ENCODE peak calls at places on chromosomes 16 and 17, in six cellular contexts. P is LoVo; A is A549; D is fibroblast of mammary gland; U is ecto neural progenitor cell; K is stimulated activated CD4-positive, alpha-beta T cell treated with anti-CD3 and anti-CD28 coated beads, Interleukin-4, amount 100 ng/mL, for 1 hour. Y is an unnamed sample.

GRCh38 chr17:35901776-35902175 is 21.6 kb upstream of the CCL5 start:
- DNase-seq in P (no peak), A (no peak), D (no peak), U (no peak), K (no peak), Y (no peak)

GRCh38 chr17:17669851-17670232 is 11.4 kb upstream of the RAI1 start:
- DNase-seq in P (no peak), A (no peak), D (no peak), U (no peak), K (no peak), Y (no peak)

GRCh38 chr17:37162800-37163199 is 213.0 kb upstream of the C17orf78 start:
- DNase-seq in P (no peak), A (no peak), D (no peak), U (no peak), K (no peak), Y (no peak)

GRCh38 chr17:70183508-70183907 is 14.2 kb downstream of the KCNJ2 start:
- DNase-seq in P (no peak), A (no peak), D (no peak), U (no peak), K (no peak), Y (no peak)

GRCh38 chr17:4703330-4703691 is 626 bp downstream of the PELP1 start:
- DNase-seq in P (no peak), A (no peak), D (no peak), U (no peak), K (no peak), Y (no peak)

GRCh38 chr17:7929158-7930029 is at the start of gene KCNAB3:
- DNase-seq in P (no peak), A (peak), D (peak), U (peak), K (peak), Y (peak)

GRCh38 chr17:17109896-17110295 is 67.6 kb downstream of the MPRIP start:
- DNase-seq in P (peak), A (peak), D (no peak), U (no peak), K (no peak), Y (peak)

GRCh38 chr17:29089601-29090044 is 46.7 kb downstream of the PIPOX start:
- DNase-seq in P (no peak), A (no peak), D (no peak), U (no peak), K (no peak), Y (no peak)

GRCh38 chr16:7443108-7443507 is 110.5 kb downstream of the RBFOX1 start:
- DNase-seq in P (no peak), A (no peak), D (no peak), U (no peak), K (no peak), Y (no peak)